ENCODE peak calls at places on chromosomes 1 and 21, in five cellular contexts. X is PC-3, D is GM23248, F is endothelial cell of umbilical vein, R is neuronal stem cell. S is an unnamed sample.

GRCh38 chr21:44987301-44987885 is 47.6 kb downstream of the SLX9 start:
- DNase-seq in F (no peak), R (no peak), D (no peak), X (no peak), S (no peak)

GRCh38 chr1:222975472-222976122 is 160.8 kb downstream of the DISP1 start:
- DNase-seq in R (no peak), X (no peak), F (no peak), D (peak; percentile 46), S (no peak)

GRCh38 chr1:234326493-234327366 is 46.5 kb upstream of the COA6 start:
- DNase-seq in F (peak; percentile 56), D (peak; percentile 76), X (peak; percentile 81), R (peak; percentile 56), S (peak; percentile 54)

GRCh38 chr1:230156068-230156467 is 89.0 kb downstream of the GALNT2 start:
- DNase-seq in F (no peak), D (no peak), R (no peak), X (no peak), S (no peak)

GRCh38 chr21:16113052-16113715 is 383.4 kb downstream of the USP25 start:
- DNase-seq in D (peak; percentile 40), R (no peak), X (no peak), F (no peak), S (no peak)

GRCh38 chr1:53260631-53261247 is 22.4 kb upstream of the MAGOH start:
- DNase-seq in X (no peak), D (no peak), F (no peak), R (no peak), S (no peak)

GRCh38 chr1:7070389-7071029 is 285.3 kb downstream of the CAMTA1 start:
- DNase-seq in D (peak; percentile 85), F (peak; percentile 69), X (peak; percentile 72), R (peak; percentile 59), S (peak; percentile 89)

GRCh38 chr1:55369474-55369873 is 154.3 kb upstream of the USP24 start:
- DNase-seq in X (peak; percentile 81), F (no peak), R (no peak), D (peak; percentile 92), S (no peak)

GRCh38 chr1:10549919-10550656 is 75.3 kb downstream of the PEX14 start:
- DNase-seq in F (no peak), R (no peak), D (no peak), X (no peak), S (no peak)

GRCh38 chr1:199684686-199685273 is 342.7 kb upstream of the NR5A2 start:
- DNase-seq in D (peak; percentile 84), R (peak; percentile 35), X (peak; percentile 80), F (peak; percentile 88), S (peak; percentile 85)

DNA sequence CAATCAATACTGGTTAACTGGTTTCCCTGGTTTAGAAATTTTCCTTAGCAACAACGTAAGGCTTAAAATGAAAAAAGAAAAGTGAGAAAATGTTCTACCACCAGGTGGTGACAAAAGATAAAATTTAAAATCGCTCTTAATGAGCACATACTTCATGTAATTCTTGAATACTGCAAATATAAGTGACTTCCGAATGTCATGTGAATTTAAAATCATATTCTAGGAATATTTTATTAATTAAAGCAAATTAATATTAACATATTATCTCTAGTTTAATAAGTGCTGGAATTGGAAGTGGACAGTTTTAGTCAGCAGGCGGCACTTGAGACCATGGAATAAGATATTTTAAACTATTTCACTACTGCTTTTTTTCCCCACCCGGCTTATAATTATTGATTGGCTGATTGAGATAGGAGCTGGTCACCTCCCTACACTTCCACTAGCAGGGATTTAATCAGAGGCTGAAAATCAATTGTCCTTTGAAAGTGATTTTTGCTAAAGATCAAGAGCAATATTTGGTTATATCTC is 5.0 kb upstream of the ADAMTS1 start:
- DNase-seq in D (peak; percentile 60), X (peak; percentile 80), R (peak; percentile 36), F (peak; percentile 75), S (peak; percentile 76)
- H3K36me3 ChIP-seq in D (no peaks in the 10 kb centered on the region), X (no peaks in the 10 kb centered on the region), R (no peaks in the 10 kb centered on the region), F (no peaks in the 10 kb centered on the region), S (no peaks in the 10 kb centered on the region)

DNA sequence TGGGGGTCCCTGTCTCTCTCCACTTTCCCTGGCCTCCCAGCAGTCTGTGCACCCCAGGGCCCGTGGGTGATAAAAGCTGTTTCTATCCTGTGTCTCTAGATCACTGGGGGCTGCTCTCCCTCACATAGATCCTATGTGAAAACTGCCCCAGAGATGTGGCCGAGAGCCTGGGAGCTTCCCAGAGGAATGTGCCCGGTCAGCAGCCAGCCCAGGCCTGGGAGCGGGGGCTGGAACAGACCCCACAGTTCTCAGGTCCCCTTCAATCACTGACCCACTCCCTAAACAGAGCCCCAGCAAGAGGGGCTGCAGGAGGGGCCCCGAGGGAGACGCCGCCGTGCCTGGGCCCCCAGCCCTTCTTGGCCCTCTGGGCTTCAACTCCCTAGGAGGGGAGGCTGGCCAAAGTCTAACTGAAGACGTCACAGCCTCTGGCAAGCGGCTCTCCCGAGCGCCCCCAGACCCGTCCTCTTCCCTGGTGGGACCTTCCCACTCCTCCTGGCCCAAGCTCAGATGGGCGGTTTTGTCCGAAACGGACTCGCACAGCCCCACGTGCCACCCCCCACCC is 403 bp downstream of the MXRA8 start:
- DNase-seq in D (peak; percentile 73), X (no peak), F (no peak), R (no peak), S (peak; percentile 56)
- H3K9ac ChIP-seq in D (peak overlapping the region; percentile 96), X (no peak overlapping the region), F (no peak overlapping the region), R (peak overlapping the region; percentile 44), S (peak overlapping the region; percentile 100)

DNA sequence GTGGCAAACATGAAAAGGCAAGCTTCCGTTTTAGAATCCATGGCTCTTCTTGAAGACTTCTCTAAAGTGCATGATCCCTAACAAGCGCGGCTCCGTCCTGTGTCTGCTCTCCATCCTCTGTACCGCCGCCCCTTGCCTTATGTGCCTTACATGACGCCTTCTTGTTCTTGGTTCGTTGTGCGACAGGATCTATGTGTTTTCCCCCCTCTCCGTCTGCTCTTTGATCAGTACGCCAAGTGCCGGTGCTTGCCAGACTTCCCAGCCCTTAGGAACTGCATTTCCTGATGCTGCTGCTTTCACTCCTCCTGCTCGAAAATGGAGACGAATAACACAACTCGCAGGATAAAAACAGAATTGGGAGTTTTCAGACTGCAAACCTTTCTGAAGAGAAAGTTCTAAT is 13.1 kb downstream of the NDUFV3 start:
- DNase-seq in X (no peak), D (no peak), F (no peak), R (no peak), S (no peak)
- H3K36me3 ChIP-seq in X (peaks cover 42% of the 10 kb centered on the region), D (peaks cover 52% of the 10 kb centered on the region), F (peaks cover 19% of the 10 kb centered on the region), R (peaks cover 33% of the 10 kb centered on the region), S (peaks cover 85% of the 10 kb centered on the region)

DNA sequence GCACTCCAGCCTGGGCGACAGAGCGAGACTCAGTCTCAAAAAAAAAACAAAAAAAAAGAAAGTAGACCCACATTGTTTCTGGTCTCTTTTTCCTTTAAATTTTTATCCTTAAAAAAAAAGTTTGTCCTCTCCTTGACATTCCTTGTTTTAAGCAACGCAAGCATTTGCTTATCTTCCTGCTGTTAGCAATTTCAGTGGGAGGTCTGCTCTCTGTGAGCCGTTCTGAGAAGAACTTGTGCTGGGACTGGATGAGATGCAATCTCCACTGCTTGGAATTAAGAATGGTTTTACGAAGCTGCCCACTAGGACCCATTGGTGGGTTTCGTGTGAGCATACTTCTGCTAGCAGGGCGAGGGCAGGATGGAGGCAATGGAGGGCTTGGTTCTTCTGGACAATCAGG is 225.1 kb upstream of the TMEM51 start:
- DNase-seq in F (no peak), X (no peak), D (no peak), R (no peak), S (no peak)
- H3K9ac ChIP-seq in F (no peak overlapping the region), X (no peak overlapping the region), D (no peak overlapping the region), R (no peak overlapping the region), S (no peak overlapping the region)

S was measured in adipocyte.